ENCODE peak calls at places on chromosomes 4 and X, in seven cellular contexts. One of them, this sample, is unnamed.

GRCh38 chr4:145735330-145735638 is 55.3 kb downstream of the C4orf51 start:
- DNase-seq in neural progenitor cell: no peak
- DNase-seq in cardiac muscle cell: peak; percentile 3
- DNase-seq in foreskin fibroblast: peak; percentile 92
- DNase-seq in WERI-Rb-1: no peak
- DNase-seq in AG10803: peak; percentile 98
- DNase-seq in upper lobe of right lung: no peak
- DNase-seq in this sample: peak; percentile 78

GRCh38 chr4:45215976-45216542 is 489.7 kb upstream of the GNPDA2 start:
- DNase-seq in neural progenitor cell: no peak
- DNase-seq in cardiac muscle cell: no peak
- DNase-seq in foreskin fibroblast: no peak
- DNase-seq in WERI-Rb-1: no peak
- DNase-seq in AG10803: no peak
- DNase-seq in upper lobe of right lung: no peak
- DNase-seq in this sample: no peak

GRCh38 chr4:157804986-157805385 is 367.8 kb downstream of the GASK1B start:
- DNase-seq in neural progenitor cell: peak; percentile 33
- DNase-seq in cardiac muscle cell: peak; percentile 53
- DNase-seq in foreskin fibroblast: no peak
- DNase-seq in WERI-Rb-1: no peak
- DNase-seq in AG10803: no peak
- DNase-seq in upper lobe of right lung: no peak
- DNase-seq in this sample: no peak

GRCh38 chr4:128862608-128863313 is 53.3 kb downstream of the JADE1 start:
- DNase-seq in neural progenitor cell: peak; percentile 58
- DNase-seq in cardiac muscle cell: no peak
- DNase-seq in foreskin fibroblast: no peak
- DNase-seq in WERI-Rb-1: no peak
- DNase-seq in AG10803: no peak
- DNase-seq in upper lobe of right lung: no peak
- DNase-seq in this sample: no peak

GRCh38 chrX:10310502-10310901 is 153.7 kb downstream of the CLCN4 start:
- DNase-seq in neural progenitor cell: no peak
- DNase-seq in cardiac muscle cell: no peak
- DNase-seq in foreskin fibroblast: no peak
- DNase-seq in WERI-Rb-1: no peak
- DNase-seq in AG10803: no peak
- DNase-seq in upper lobe of right lung: no peak
- DNase-seq in this sample: no peak

GRCh38 chrX:17242470-17242869 is 132.5 kb upstream of the NHS start:
- DNase-seq in neural progenitor cell: peak; percentile 62
- DNase-seq in cardiac muscle cell: peak; percentile 70
- DNase-seq in foreskin fibroblast: peak; percentile 28
- DNase-seq in WERI-Rb-1: peak; percentile 29
- DNase-seq in AG10803: peak; percentile 52
- DNase-seq in upper lobe of right lung: no peak
- DNase-seq in this sample: peak; percentile 32

GRCh38 chr4:156888762-156889161 is 82.8 kb downstream of the PDGFC start:
- DNase-seq in neural progenitor cell: no peak
- DNase-seq in cardiac muscle cell: no peak
- DNase-seq in foreskin fibroblast: peak; percentile 59
- DNase-seq in WERI-Rb-1: no peak
- DNase-seq in AG10803: peak; percentile 89
- DNase-seq in upper lobe of right lung: no peak
- DNase-seq in this sample: no peak

GRCh38 chr4:128787509-128788311 is 21.8 kb upstream of the JADE1 start:
- DNase-seq in neural progenitor cell: no peak
- DNase-seq in cardiac muscle cell: no peak
- DNase-seq in foreskin fibroblast: no peak
- DNase-seq in WERI-Rb-1: no peak
- DNase-seq in AG10803: no peak
- DNase-seq in upper lobe of right lung: no peak
- DNase-seq in this sample: no peak

GRCh38 chrX:126489141-126489540 is 63.5 kb downstream of the DCAF12L1 start:
- DNase-seq in neural progenitor cell: no peak
- DNase-seq in cardiac muscle cell: no peak
- DNase-seq in foreskin fibroblast: no peak
- DNase-seq in WERI-Rb-1: no peak
- DNase-seq in AG10803: no peak
- DNase-seq in upper lobe of right lung: no peak
- DNase-seq in this sample: no peak

GRCh38 chr4:8829584-8829983 is 42.1 kb downstream of the HMX1 start:
- DNase-seq in neural progenitor cell: no peak
- DNase-seq in cardiac muscle cell: no peak
- DNase-seq in foreskin fibroblast: no peak
- DNase-seq in WERI-Rb-1: no peak
- DNase-seq in AG10803: no peak
- DNase-seq in upper lobe of right lung: no peak
- DNase-seq in this sample: no peak
- TF ChIP-seq CTCF in neural progenitor cell: no peak
- TF ChIP-seq CTCF in cardiac muscle cell: no peak
- TF ChIP-seq CTCF in foreskin fibroblast: no peak
- TF ChIP-seq CTCF in WERI-Rb-1: no peak
- TF ChIP-seq CTCF in AG10803: no peak
- TF ChIP-seq CTCF in upper lobe of right lung: no peak
- TF ChIP-seq CTCF in this sample: no peak

DNA sequence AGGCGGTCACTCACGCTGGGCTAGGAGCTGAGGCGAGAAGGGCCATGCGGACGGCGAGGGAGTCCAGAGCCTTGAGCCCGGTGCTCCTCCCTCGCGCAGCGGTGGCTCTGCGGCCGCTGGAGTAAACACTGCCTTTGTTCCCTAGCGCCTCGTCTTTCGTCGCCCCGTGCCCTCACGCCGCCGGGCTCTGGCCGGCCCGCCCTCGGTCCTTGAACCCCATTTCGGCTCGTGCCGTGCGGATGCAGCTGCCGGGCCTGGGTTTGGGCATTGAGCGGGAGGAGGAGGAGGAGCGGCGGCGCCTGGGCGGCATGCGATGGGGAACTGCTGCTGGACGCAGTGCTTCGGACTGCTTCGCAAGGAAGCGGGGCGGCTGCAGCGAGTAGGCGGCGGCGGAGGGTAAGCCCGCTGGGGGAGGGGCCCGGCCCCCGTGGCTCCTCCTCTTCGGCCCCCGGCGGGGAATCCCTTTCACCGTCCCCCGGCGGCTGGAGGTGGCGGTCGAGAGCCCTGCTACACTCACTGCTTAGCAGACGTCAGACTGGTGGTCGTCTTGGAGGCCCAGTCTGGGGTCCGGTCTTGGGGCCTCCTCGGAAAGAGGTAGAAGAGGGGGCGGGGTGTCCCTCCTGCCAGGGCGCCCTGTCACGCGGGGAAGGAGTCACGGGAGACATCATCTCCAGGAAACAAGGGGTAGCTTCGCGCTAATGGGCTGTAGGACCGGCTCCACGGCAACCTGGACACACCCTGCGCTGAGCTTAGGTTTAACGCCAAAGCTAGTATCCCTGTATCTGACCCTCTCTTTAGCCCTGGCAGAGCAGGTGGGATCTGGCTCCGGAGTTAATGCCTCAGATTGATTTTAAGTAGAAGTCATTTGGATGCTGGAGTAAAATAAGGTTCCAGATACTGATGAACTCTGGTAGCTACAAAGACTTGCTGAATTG is at the start of gene AP1AR:
- DNase-seq in neural progenitor cell: peak; percentile 96
- DNase-seq in cardiac muscle cell: peak; percentile 92
- DNase-seq in foreskin fibroblast: peak; percentile 80
- DNase-seq in WERI-Rb-1: peak; percentile 94
- DNase-seq in AG10803: peak; percentile 63
- DNase-seq in upper lobe of right lung: peak; percentile 94
- DNase-seq in this sample: no peak
- TF ChIP-seq CTCF in neural progenitor cell: peak; percentile 52
- TF ChIP-seq CTCF in cardiac muscle cell: peak; percentile 48
- TF ChIP-seq CTCF in foreskin fibroblast: peak; percentile 20
- TF ChIP-seq CTCF in WERI-Rb-1: peak; percentile 69
- TF ChIP-seq CTCF in AG10803: peak; percentile 39
- TF ChIP-seq CTCF in upper lobe of right lung: peak; percentile 47
- TF ChIP-seq CTCF in this sample: peak; percentile 47

GRCh38 chr4:69823481-69824186 is 36.3 kb downstream of the SULT1E1 start:
- DNase-seq in neural progenitor cell: peak; percentile 32
- DNase-seq in cardiac muscle cell: no peak
- DNase-seq in foreskin fibroblast: peak; percentile 38
- DNase-seq in WERI-Rb-1: peak; percentile 42
- DNase-seq in AG10803: peak; percentile 20
- DNase-seq in upper lobe of right lung: peak; percentile 76
- DNase-seq in this sample: peak; percentile 5
- TF ChIP-seq CTCF in neural progenitor cell: peak; percentile 44
- TF ChIP-seq CTCF in cardiac muscle cell: peak; percentile 66
- TF ChIP-seq CTCF in foreskin fibroblast: peak; percentile 31
- TF ChIP-seq CTCF in WERI-Rb-1: peak; percentile 56
- TF ChIP-seq CTCF in AG10803: peak; percentile 68
- TF ChIP-seq CTCF in upper lobe of right lung: peak; percentile 54
- TF ChIP-seq CTCF in this sample: peak; percentile 67

DNA sequence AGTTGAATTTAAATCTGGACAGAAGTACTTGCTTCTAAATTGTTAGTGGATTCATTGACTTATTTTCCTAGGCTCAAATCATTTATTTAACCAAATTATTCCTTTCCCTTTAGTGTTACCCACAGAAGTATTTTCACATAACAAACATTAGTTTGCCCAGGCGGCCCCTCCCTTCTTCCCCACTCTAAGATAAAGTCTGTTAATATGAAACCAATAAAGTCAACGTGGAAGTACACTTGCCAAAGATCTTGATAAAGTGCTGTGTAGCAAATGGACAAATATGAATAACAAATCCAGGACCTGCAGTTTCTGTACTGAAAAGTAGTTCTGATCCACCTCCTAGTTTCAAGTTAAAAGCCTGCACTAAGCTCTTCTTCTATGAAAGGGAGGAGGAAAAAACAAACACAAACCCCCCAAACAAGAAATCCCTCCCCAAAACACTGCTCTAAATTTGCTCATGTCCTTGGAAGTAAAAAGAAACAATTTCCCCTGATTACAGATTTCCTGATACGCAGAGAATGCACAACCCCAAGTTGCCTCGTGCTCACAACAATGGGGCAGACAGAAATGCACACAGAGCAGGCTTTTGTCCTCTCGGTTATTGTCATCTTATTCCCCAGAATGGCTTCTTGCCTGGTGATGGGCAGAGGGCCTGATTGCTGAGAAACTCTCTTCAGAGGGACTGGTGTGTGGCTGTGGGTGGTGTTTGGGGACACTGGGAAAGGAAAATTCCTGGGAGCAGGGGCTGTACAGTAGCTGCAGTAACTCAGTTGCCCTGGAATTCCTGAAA is 23.2 kb downstream of the TMSB4X start:
- DNase-seq in neural progenitor cell: peak; percentile 64
- DNase-seq in cardiac muscle cell: no peak
- DNase-seq in foreskin fibroblast: no peak
- DNase-seq in WERI-Rb-1: no peak
- DNase-seq in AG10803: no peak
- DNase-seq in upper lobe of right lung: no peak
- DNase-seq in this sample: no peak
- TF ChIP-seq CTCF in neural progenitor cell: no peak
- TF ChIP-seq CTCF in cardiac muscle cell: no peak
- TF ChIP-seq CTCF in foreskin fibroblast: no peak
- TF ChIP-seq CTCF in WERI-Rb-1: no peak
- TF ChIP-seq CTCF in AG10803: no peak
- TF ChIP-seq CTCF in upper lobe of right lung: no peak
- TF ChIP-seq CTCF in this sample: no peak

GRCh38 chr4:8142556-8142955 is 16.1 kb downstream of the ABLIM2 start:
- DNase-seq in neural progenitor cell: no peak
- DNase-seq in cardiac muscle cell: no peak
- DNase-seq in foreskin fibroblast: no peak
- DNase-seq in WERI-Rb-1: no peak
- DNase-seq in AG10803: no peak
- DNase-seq in upper lobe of right lung: no peak
- DNase-seq in this sample: no peak
- TF ChIP-seq CTCF in neural progenitor cell: no peak
- TF ChIP-seq CTCF in cardiac muscle cell: no peak
- TF ChIP-seq CTCF in foreskin fibroblast: no peak
- TF ChIP-seq CTCF in WERI-Rb-1: no peak
- TF ChIP-seq CTCF in AG10803: no peak
- TF ChIP-seq CTCF in upper lobe of right lung: no peak
- TF ChIP-seq CTCF in this sample: no peak

GRCh38 chr4:143555676-143556075 is 42.2 kb downstream of the SMARCA5 start:
- DNase-seq in neural progenitor cell: no peak
- DNase-seq in cardiac muscle cell: no peak
- DNase-seq in foreskin fibroblast: no peak
- DNase-seq in WERI-Rb-1: no peak
- DNase-seq in AG10803: no peak
- DNase-seq in upper lobe of right lung: no peak
- DNase-seq in this sample: no peak

GRCh38 chr4:143558286-143558685 is 44.8 kb downstream of the SMARCA5 start:
- DNase-seq in neural progenitor cell: no peak
- DNase-seq in cardiac muscle cell: no peak
- DNase-seq in foreskin fibroblast: peak; percentile 2
- DNase-seq in WERI-Rb-1: peak; percentile 57
- DNase-seq in AG10803: no peak
- DNase-seq in upper lobe of right lung: no peak
- DNase-seq in this sample: no peak

GRCh38 chr4:143554728-143555597 is 41.5 kb downstream of the SMARCA5 start:
- DNase-seq in neural progenitor cell: no peak
- DNase-seq in cardiac muscle cell: no peak
- DNase-seq in foreskin fibroblast: no peak
- DNase-seq in WERI-Rb-1: no peak
- DNase-seq in AG10803: no peak
- DNase-seq in upper lobe of right lung: no peak
- DNase-seq in this sample: no peak

GRCh38 chr4:143559757-143560147 is 46.2 kb downstream of the SMARCA5 start:
- DNase-seq in neural progenitor cell: no peak
- DNase-seq in cardiac muscle cell: no peak
- DNase-seq in foreskin fibroblast: no peak
- DNase-seq in WERI-Rb-1: peak; percentile 56
- DNase-seq in AG10803: no peak
- DNase-seq in upper lobe of right lung: no peak
- DNase-seq in this sample: no peak

GRCh38 chr4:143558823-143559756 is 45.6 kb downstream of the SMARCA5 start:
- DNase-seq in neural progenitor cell: peak; percentile 81
- DNase-seq in cardiac muscle cell: peak; percentile 57
- DNase-seq in foreskin fibroblast: peak; percentile 41
- DNase-seq in WERI-Rb-1: peak; percentile 95
- DNase-seq in AG10803: peak; percentile 50
- DNase-seq in upper lobe of right lung: peak; percentile 85
- DNase-seq in this sample: peak; percentile 10
- TF ChIP-seq CTCF in neural progenitor cell: peak; percentile 68
- TF ChIP-seq CTCF in cardiac muscle cell: peak; percentile 51
- TF ChIP-seq CTCF in foreskin fibroblast: peak; percentile 39
- TF ChIP-seq CTCF in WERI-Rb-1: peak; percentile 95
- TF ChIP-seq CTCF in AG10803: peak; percentile 34
- TF ChIP-seq CTCF in upper lobe of right lung: peak; percentile 49
- TF ChIP-seq CTCF in this sample: peak; percentile 48

DNA sequence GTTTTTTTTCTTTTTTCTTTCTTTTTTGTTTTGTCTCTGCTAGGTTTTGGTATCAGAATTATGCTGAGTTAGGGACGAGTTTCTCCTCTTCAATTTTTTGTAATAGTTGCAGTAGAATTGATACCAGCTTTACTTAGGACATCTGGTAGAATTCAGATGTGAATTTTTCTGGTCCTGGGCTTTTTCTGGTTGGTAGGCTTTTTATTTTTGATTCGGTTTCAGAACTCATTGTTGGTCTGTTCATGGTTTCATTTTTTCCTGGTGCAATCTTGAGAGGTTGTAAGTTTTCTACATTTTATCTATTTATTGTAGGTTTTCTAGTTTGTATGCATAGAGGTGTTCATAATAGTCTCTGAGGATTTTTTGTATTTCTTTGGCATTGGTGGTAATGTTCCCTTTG is 498.1 kb upstream of the CPEB2 start:
- DNase-seq in neural progenitor cell: no peak
- DNase-seq in cardiac muscle cell: no peak
- DNase-seq in foreskin fibroblast: no peak
- DNase-seq in WERI-Rb-1: no peak
- DNase-seq in AG10803: no peak
- DNase-seq in upper lobe of right lung: no peak
- DNase-seq in this sample: no peak
- TF ChIP-seq CTCF in neural progenitor cell: no peak
- TF ChIP-seq CTCF in cardiac muscle cell: no peak
- TF ChIP-seq CTCF in foreskin fibroblast: no peak
- TF ChIP-seq CTCF in WERI-Rb-1: no peak
- TF ChIP-seq CTCF in AG10803: no peak
- TF ChIP-seq CTCF in upper lobe of right lung: no peak
- TF ChIP-seq CTCF in this sample: no peak